ENCODE peak calls at places on chromosomes 4 and X, in five cellular contexts. M is HuH-7; A is hippocampal formation; H is caudate nucleus; K is activated T-helper 1 cell treated with anti-CD3 and anti-CD28 coated beads, Interleukin-2, amount 50 U/mL, for 16 hours. T is an unnamed sample.

GRCh38 chr4:140296335-140296753 is 77.1 kb upstream of the SCOC start:
- DNase-seq in M (peak), A (no peak), H (no peak), K (no peak), T (peak)

GRCh38 chr4:137541866-137542648 is 9.8 kb upstream of the PCDH18 start:
- DNase-seq in M (no peak), A (no peak), H (no peak), K (no peak), T (no peak)

GRCh38 chrX:44951572-44952067 is 78.6 kb downstream of the KDM6A start:
- DNase-seq in M (no peak), A (no peak), H (no peak), K (no peak), T (no peak)

GRCh38 chr4:174318829-174319764 is 35.4 kb downstream of the CEP44 start:
- DNase-seq in M (no peak), A (no peak), H (no peak), K (no peak), T (peak)

GRCh38 chrX:150299579-150299978 is 63.5 kb upstream of the MAMLD1 start:
- DNase-seq in M (no peak), A (no peak), H (no peak), K (no peak), T (no peak)

GRCh38 chrX:2552621-2553297 is 52.0 kb upstream of the DHRSX start:
- DNase-seq in M (no peak), A (no peak), H (no peak), K (no peak), T (peak)

GRCh38 chr4:69056921-69057562 is 39.2 kb upstream of the UGT2B7 start:
- DNase-seq in M (no peak), A (no peak), H (no peak), K (no peak), T (no peak)

GRCh38 chr4:3389186-3389878 is 52.4 kb upstream of the HGFAC start:
- DNase-seq in M (no peak), A (no peak), H (no peak), K (no peak), T (no peak)

GRCh38 chrX:65871671-65872311 is 168.1 kb downstream of the VSIG4 start:
- DNase-seq in M (peak), A (no peak), H (no peak), K (no peak), T (no peak)

GRCh38 chrX:47169726-47170515 is 23.7 kb upstream of the UBA1 start:
- DNase-seq in M (no peak), A (no peak), H (no peak), K (no peak), T (peak)

GRCh38 chr4:56772134-56772533 is 49.4 kb downstream of the SPINK2 start:
- DNase-seq in M (no peak), A (no peak), H (no peak), K (no peak), T (no peak)

GRCh38 chrX:118536687-118537461 is 41.3 kb downstream of the DOCK11 start:
- DNase-seq in M (peak), A (no peak), H (no peak), K (peak), T (peak)

GRCh38 chrX:150508461-150509367 is 59.7 kb upstream of the MTM1 start:
- DNase-seq in M (no peak), A (peak), H (peak), K (no peak), T (peak)

GRCh38 chr4:100261346-100261745 is 71.1 kb upstream of the DDIT4L start:
- DNase-seq in M (no peak), A (no peak), H (no peak), K (no peak), T (no peak)

GRCh38 chrX:96752776-96753175 is 68.1 kb downstream of the DIAPH2 start:
- DNase-seq in M (no peak), A (no peak), H (no peak), K (no peak), T (peak)

GRCh38 chr4:16759781-16760459 is 138.5 kb downstream of the LDB2 start:
- DNase-seq in M (no peak), A (no peak), H (no peak), K (no peak), T (no peak)

GRCh38 chr4:11446156-11446811 is 17.6 kb upstream of the HS3ST1 start:
- DNase-seq in M (no peak), A (no peak), H (no peak), K (no peak), T (peak)

T was measured in astrocyte of the hippocampus.